ENCODE peak calls at places on chromosomes 1 and 21, in six cellular contexts. One of them, this sample, is unnamed.

GRCh38 chr1:11444907-11445306 is 34.0 kb upstream of the DISP3 start:
- DNase-seq in HS-5: no peak
- DNase-seq in NB4: no peak
- DNase-seq in left ventricle myocardium inferior: no peak
- DNase-seq in lung microvascular endothelial cell: no peak
- DNase-seq in OCI-M1: no peak
- DNase-seq in this sample: no peak

GRCh38 chr1:89912073-89912472 is 82.8 kb upstream of the ZNF326 start:
- DNase-seq in HS-5: no peak
- DNase-seq in NB4: no peak
- DNase-seq in left ventricle myocardium inferior: no peak
- DNase-seq in lung microvascular endothelial cell: no peak
- DNase-seq in OCI-M1: no peak
- DNase-seq in this sample: no peak

GRCh38 chr1:210049616-210050015 is 111.6 kb downstream of the SYT14 start:
- DNase-seq in HS-5: no peak
- DNase-seq in NB4: no peak
- DNase-seq in left ventricle myocardium inferior: no peak
- DNase-seq in lung microvascular endothelial cell: no peak
- DNase-seq in OCI-M1: no peak
- DNase-seq in this sample: no peak

GRCh38 chr1:16275591-16275990 is 38.6 kb upstream of the CPLANE2 start:
- DNase-seq in HS-5: no peak
- DNase-seq in NB4: no peak
- DNase-seq in left ventricle myocardium inferior: no peak
- DNase-seq in lung microvascular endothelial cell: no peak
- DNase-seq in OCI-M1: no peak
- DNase-seq in this sample: no peak

GRCh38 chr1:204978782-204979181 is 64.2 kb upstream of the CNTN2 start:
- DNase-seq in HS-5: no peak
- DNase-seq in NB4: no peak
- DNase-seq in left ventricle myocardium inferior: no peak
- DNase-seq in lung microvascular endothelial cell: no peak
- DNase-seq in OCI-M1: no peak
- DNase-seq in this sample: no peak

GRCh38 chr1:69836961-69837636 is 269.4 kb downstream of the LRRC7 start:
- DNase-seq in HS-5: peak; percentile 33
- DNase-seq in NB4: no peak
- DNase-seq in left ventricle myocardium inferior: no peak
- DNase-seq in lung microvascular endothelial cell: no peak
- DNase-seq in OCI-M1: no peak
- DNase-seq in this sample: no peak

GRCh38 chr21:44087426-44088400 is 19.5 kb upstream of the PWP2 start:
- DNase-seq in HS-5: no peak
- DNase-seq in NB4: no peak
- DNase-seq in left ventricle myocardium inferior: no peak
- DNase-seq in lung microvascular endothelial cell: no peak
- DNase-seq in OCI-M1: no peak
- DNase-seq in this sample: peak; percentile 91

GRCh38 chr1:209248649-209249279 is 334.8 kb upstream of the CAMK1G start:
- DNase-seq in HS-5: peak; percentile 37
- DNase-seq in NB4: peak; percentile 62
- DNase-seq in left ventricle myocardium inferior: no peak
- DNase-seq in lung microvascular endothelial cell: peak; percentile 65
- DNase-seq in OCI-M1: peak; percentile 83
- DNase-seq in this sample: peak; percentile 12

GRCh38 chr1:114345930-114346479 is 165.0 kb downstream of the TRIM33 start:
- DNase-seq in HS-5: no peak
- DNase-seq in NB4: peak; percentile 4
- DNase-seq in left ventricle myocardium inferior: peak; percentile 28
- DNase-seq in lung microvascular endothelial cell: no peak
- DNase-seq in OCI-M1: no peak
- DNase-seq in this sample: no peak

GRCh38 chr1:226702957-226703831 is 35.9 kb downstream of the ITPKB start:
- DNase-seq in HS-5: no peak
- DNase-seq in NB4: peak; percentile 84
- DNase-seq in left ventricle myocardium inferior: peak; percentile 84
- DNase-seq in lung microvascular endothelial cell: peak; percentile 61
- DNase-seq in OCI-M1: peak; percentile 88
- DNase-seq in this sample: peak; percentile 31

GRCh38 chr1:224052767-224053166 is 61.1 kb upstream of the FBXO28 start:
- DNase-seq in HS-5: no peak
- DNase-seq in NB4: no peak
- DNase-seq in left ventricle myocardium inferior: no peak
- DNase-seq in lung microvascular endothelial cell: peak; percentile 95
- DNase-seq in OCI-M1: no peak
- DNase-seq in this sample: no peak

GRCh38 chr1:107430540-107431228 is 289.8 kb downstream of the NTNG1 start:
- DNase-seq in HS-5: peak; percentile 15
- DNase-seq in NB4: peak; percentile 68
- DNase-seq in left ventricle myocardium inferior: no peak
- DNase-seq in lung microvascular endothelial cell: peak; percentile 11
- DNase-seq in OCI-M1: peak; percentile 60
- DNase-seq in this sample: peak; percentile 40

GRCh38 chr1:215475719-215476525 is 91.2 kb upstream of the KCTD3 start:
- DNase-seq in HS-5: peak; percentile 83
- DNase-seq in NB4: no peak
- DNase-seq in left ventricle myocardium inferior: no peak
- DNase-seq in lung microvascular endothelial cell: peak; percentile 14
- DNase-seq in OCI-M1: no peak
- DNase-seq in this sample: no peak

This sample was measured in MV-4-11.